ENCODE peak calls at places on chromosome 3, in six cellular contexts. C, U, W, X, P and N are unnamed samples.

GRCh38 chr3:124810970-124811369 is 76.2 kb downstream of the ITGB5 start:
- DNase-seq in C (no peak), U (no peak), W (no peak), X (no peak), P (no peak), N (no peak)

GRCh38 chr3:127257351-127257750 is 30.5 kb downstream of the PRR20G start:
- DNase-seq in C (no peak), U (no peak), W (no peak), X (no peak), P (no peak), N (no peak)

GRCh38 chr3:170079466-170080165 is 41.8 kb downstream of the GPR160 start:
- DNase-seq in C (peak), U (no peak), W (no peak), X (no peak), P (no peak), N (no peak)

GRCh38 chr3:173869786-173870185 is 472.2 kb downstream of the NLGN1 start:
- DNase-seq in C (no peak), U (no peak), W (peak), X (no peak), P (no peak), N (no peak)

GRCh38 chr3:94162700-94163099 is 99.8 kb downstream of the NSUN3 start:
- DNase-seq in C (peak), U (no peak), W (no peak), X (peak), P (no peak), N (peak)

GRCh38 chr3:71010731-71011455 is 572.6 kb downstream of the FOXP1 start:
- DNase-seq in C (no peak), U (no peak), W (no peak), X (no peak), P (no peak), N (no peak)

GRCh38 chr3:3178498-3179328 is 778 bp downstream of the CRBN start:
- DNase-seq in C (no peak), U (no peak), W (no peak), X (no peak), P (no peak), N (no peak)

GRCh38 chr3:189687475-189687874 is 56.3 kb downstream of the TP63 start:
- DNase-seq in C (no peak), U (no peak), W (no peak), X (no peak), P (no peak), N (no peak)

GRCh38 chr3:185764168-185764988 is 60.5 kb downstream of the IGF2BP2 start:
- DNase-seq in C (no peak), U (no peak), W (peak), X (peak), P (no peak), N (peak)

GRCh38 chr3:193869221-193870201 is 266.4 kb upstream of the HES1 start:
- DNase-seq in C (peak), U (peak), W (peak), X (peak), P (peak), N (peak)

GRCh38 chr3:193554790-193555189 is at the start of gene ATP13A4:
- DNase-seq in C (peak), U (no peak), W (peak), X (no peak), P (no peak), N (no peak)

GRCh38 chr3:45113625-45114050 is 32.5 kb downstream of the CDCP1 start:
- DNase-seq in C (no peak), U (no peak), W (no peak), X (no peak), P (no peak), N (peak)

GRCh38 chr3:129313983-129314756 is 35.5 kb downstream of the HMCES start:
- DNase-seq in C (no peak), U (no peak), W (peak), X (peak), P (no peak), N (no peak)

GRCh38 chr3:81581966-81582599 is 179.4 kb downstream of the GBE1 start:
- DNase-seq in C (peak), U (no peak), W (peak), X (peak), P (peak), N (peak)

GRCh38 chr3:179068779-179069530 is 2.7 kb downstream of the ZMAT3 start:
- DNase-seq in C (no peak), U (no peak), W (peak), X (peak), P (no peak), N (no peak)

GRCh38 chr3:7788881-7789280 is 712.7 kb upstream of the LMCD1 start:
- DNase-seq in C (no peak), U (no peak), W (no peak), X (no peak), P (no peak), N (peak)

GRCh38 chr3:78666458-78666800 is 1101.4 kb downstream of the ROBO1 start:
- DNase-seq in C (peak), U (no peak), W (no peak), X (peak), P (no peak), N (peak)

GRCh38 chr3:44359146-44359751 is 20.7 kb downstream of the TCAIM start:
- DNase-seq in C (peak), U (no peak), W (no peak), X (peak), P (no peak), N (no peak)

GRCh38 chr3:127182848-127183714 is 9.8 kb upstream of the PRR23E start:
- DNase-seq in C (no peak), U (no peak), W (no peak), X (no peak), P (no peak), N (no peak)